ENCODE peak calls at places on chromosome X, in ten cellular contexts. One of them, this sample, is unnamed.
A peak's percentile ranks its signal among the peaks of the same experiment; 100 is the strongest.

GRCh38 chrX:1485033-1485432 is 32.3 kb upstream of the ASMTL start:
- DNase-seq in AG08396: no peak
- DNase-seq in non-pigmented ciliary epithelial cell: no peak
- DNase-seq in CD8-positive, alpha-beta T cell: no peak
- DNase-seq in Calu3: no peak
- DNase-seq in activated gamma-delta T cell treated with Interleukin-2 at 50 U/mL for 16 hours: no peak
- DNase-seq in activated effector memory CD4-positive, alpha-beta T cell treated with anti-CD3 and anti-CD28 coated beads, Interleukin-2, amount 50 U/mL, for 16 hours: no peak
- DNase-seq in activated CD8-positive, alpha-beta memory T cell treated with anti-CD3 and anti-CD28 coated beads, Interleukin-2, amount 50 U/mL, for 4 hours: peak; percentile 1
- DNase-seq in RKO: no peak
- DNase-seq in endodermal cell: no peak
- DNase-seq in this sample: no peak

GRCh38 chrX:146054311-146054710 is 236.7 kb downstream of the SLITRK2 start:
- DNase-seq in AG08396: no peak
- DNase-seq in non-pigmented ciliary epithelial cell: no peak
- DNase-seq in CD8-positive, alpha-beta T cell: no peak
- DNase-seq in Calu3: no peak
- DNase-seq in activated gamma-delta T cell treated with Interleukin-2 at 50 U/mL for 16 hours: no peak
- DNase-seq in activated effector memory CD4-positive, alpha-beta T cell treated with anti-CD3 and anti-CD28 coated beads, Interleukin-2, amount 50 U/mL, for 16 hours: no peak
- DNase-seq in activated CD8-positive, alpha-beta memory T cell treated with anti-CD3 and anti-CD28 coated beads, Interleukin-2, amount 50 U/mL, for 4 hours: no peak
- DNase-seq in RKO: no peak
- DNase-seq in endodermal cell: no peak
- DNase-seq in this sample: no peak

GRCh38 chrX:136047001-136047642 is 61.9 kb downstream of the SLC9A6 start:
- DNase-seq in AG08396: no peak
- DNase-seq in non-pigmented ciliary epithelial cell: no peak
- DNase-seq in CD8-positive, alpha-beta T cell: no peak
- DNase-seq in Calu3: no peak
- DNase-seq in activated gamma-delta T cell treated with Interleukin-2 at 50 U/mL for 16 hours: no peak
- DNase-seq in activated effector memory CD4-positive, alpha-beta T cell treated with anti-CD3 and anti-CD28 coated beads, Interleukin-2, amount 50 U/mL, for 16 hours: no peak
- DNase-seq in activated CD8-positive, alpha-beta memory T cell treated with anti-CD3 and anti-CD28 coated beads, Interleukin-2, amount 50 U/mL, for 4 hours: no peak
- DNase-seq in RKO: no peak
- DNase-seq in endodermal cell: no peak
- DNase-seq in this sample: no peak

GRCh38 chrX:106959897-106960296 is 39.7 kb downstream of the CLDN2 start:
- DNase-seq in AG08396: no peak
- DNase-seq in non-pigmented ciliary epithelial cell: no peak
- DNase-seq in CD8-positive, alpha-beta T cell: no peak
- DNase-seq in Calu3: peak; percentile 17
- DNase-seq in activated gamma-delta T cell treated with Interleukin-2 at 50 U/mL for 16 hours: no peak
- DNase-seq in activated effector memory CD4-positive, alpha-beta T cell treated with anti-CD3 and anti-CD28 coated beads, Interleukin-2, amount 50 U/mL, for 16 hours: no peak
- DNase-seq in activated CD8-positive, alpha-beta memory T cell treated with anti-CD3 and anti-CD28 coated beads, Interleukin-2, amount 50 U/mL, for 4 hours: no peak
- DNase-seq in RKO: peak; percentile 39
- DNase-seq in endodermal cell: peak; percentile 36
- DNase-seq in this sample: no peak

GRCh38 chrX:15619053-15619772 is 18.5 kb upstream of the ACE2 start:
- DNase-seq in AG08396: no peak
- DNase-seq in non-pigmented ciliary epithelial cell: no peak
- DNase-seq in CD8-positive, alpha-beta T cell: no peak
- DNase-seq in Calu3: peak; percentile 72
- DNase-seq in activated gamma-delta T cell treated with Interleukin-2 at 50 U/mL for 16 hours: no peak
- DNase-seq in activated effector memory CD4-positive, alpha-beta T cell treated with anti-CD3 and anti-CD28 coated beads, Interleukin-2, amount 50 U/mL, for 16 hours: no peak
- DNase-seq in activated CD8-positive, alpha-beta memory T cell treated with anti-CD3 and anti-CD28 coated beads, Interleukin-2, amount 50 U/mL, for 4 hours: no peak
- DNase-seq in RKO: peak; percentile 61
- DNase-seq in endodermal cell: no peak
- DNase-seq in this sample: no peak

GRCh38 chrX:1418901-1419544 is 27.1 kb upstream of the SLC25A6 start:
- DNase-seq in AG08396: no peak
- DNase-seq in non-pigmented ciliary epithelial cell: no peak
- DNase-seq in CD8-positive, alpha-beta T cell: no peak
- DNase-seq in Calu3: no peak
- DNase-seq in activated gamma-delta T cell treated with Interleukin-2 at 50 U/mL for 16 hours: no peak
- DNase-seq in activated effector memory CD4-positive, alpha-beta T cell treated with anti-CD3 and anti-CD28 coated beads, Interleukin-2, amount 50 U/mL, for 16 hours: peak; percentile 61
- DNase-seq in activated CD8-positive, alpha-beta memory T cell treated with anti-CD3 and anti-CD28 coated beads, Interleukin-2, amount 50 U/mL, for 4 hours: peak; percentile 13
- DNase-seq in RKO: no peak
- DNase-seq in endodermal cell: no peak
- DNase-seq in this sample: no peak

GRCh38 chrX:71671938-71672337 is 4.6 kb downstream of the LOC101059915 start:
- DNase-seq in AG08396: no peak
- DNase-seq in non-pigmented ciliary epithelial cell: no peak
- DNase-seq in CD8-positive, alpha-beta T cell: no peak
- DNase-seq in Calu3: no peak
- DNase-seq in activated gamma-delta T cell treated with Interleukin-2 at 50 U/mL for 16 hours: no peak
- DNase-seq in activated effector memory CD4-positive, alpha-beta T cell treated with anti-CD3 and anti-CD28 coated beads, Interleukin-2, amount 50 U/mL, for 16 hours: no peak
- DNase-seq in activated CD8-positive, alpha-beta memory T cell treated with anti-CD3 and anti-CD28 coated beads, Interleukin-2, amount 50 U/mL, for 4 hours: no peak
- DNase-seq in RKO: no peak
- DNase-seq in endodermal cell: no peak
- DNase-seq in this sample: no peak

GRCh38 chrX:973010-973409 is 239.4 kb downstream of the CRLF2 start:
- DNase-seq in AG08396: no peak
- DNase-seq in non-pigmented ciliary epithelial cell: no peak
- DNase-seq in CD8-positive, alpha-beta T cell: no peak
- DNase-seq in Calu3: no peak
- DNase-seq in activated gamma-delta T cell treated with Interleukin-2 at 50 U/mL for 16 hours: no peak
- DNase-seq in activated effector memory CD4-positive, alpha-beta T cell treated with anti-CD3 and anti-CD28 coated beads, Interleukin-2, amount 50 U/mL, for 16 hours: no peak
- DNase-seq in activated CD8-positive, alpha-beta memory T cell treated with anti-CD3 and anti-CD28 coated beads, Interleukin-2, amount 50 U/mL, for 4 hours: no peak
- DNase-seq in RKO: no peak
- DNase-seq in endodermal cell: no peak
- DNase-seq in this sample: no peak

GRCh38 chrX:18890724-18891560 is 93.0 kb downstream of the PHKA2 start:
- DNase-seq in AG08396: no peak
- DNase-seq in non-pigmented ciliary epithelial cell: no peak
- DNase-seq in CD8-positive, alpha-beta T cell: no peak
- DNase-seq in Calu3: no peak
- DNase-seq in activated gamma-delta T cell treated with Interleukin-2 at 50 U/mL for 16 hours: no peak
- DNase-seq in activated effector memory CD4-positive, alpha-beta T cell treated with anti-CD3 and anti-CD28 coated beads, Interleukin-2, amount 50 U/mL, for 16 hours: no peak
- DNase-seq in activated CD8-positive, alpha-beta memory T cell treated with anti-CD3 and anti-CD28 coated beads, Interleukin-2, amount 50 U/mL, for 4 hours: no peak
- DNase-seq in RKO: no peak
- DNase-seq in endodermal cell: no peak
- DNase-seq in this sample: no peak

GRCh38 chrX:68238568-68238967 is 194.7 kb downstream of the OPHN1 start:
- DNase-seq in AG08396: no peak
- DNase-seq in non-pigmented ciliary epithelial cell: no peak
- DNase-seq in CD8-positive, alpha-beta T cell: no peak
- DNase-seq in Calu3: peak; percentile 39
- DNase-seq in activated gamma-delta T cell treated with Interleukin-2 at 50 U/mL for 16 hours: no peak
- DNase-seq in activated effector memory CD4-positive, alpha-beta T cell treated with anti-CD3 and anti-CD28 coated beads, Interleukin-2, amount 50 U/mL, for 16 hours: no peak
- DNase-seq in activated CD8-positive, alpha-beta memory T cell treated with anti-CD3 and anti-CD28 coated beads, Interleukin-2, amount 50 U/mL, for 4 hours: no peak
- DNase-seq in RKO: no peak
- DNase-seq in endodermal cell: peak; percentile 79
- DNase-seq in this sample: no peak

GRCh38 chrX:120664081-120664480 is 34.2 kb upstream of the C1GALT1C1 start:
- DNase-seq in AG08396: no peak
- DNase-seq in non-pigmented ciliary epithelial cell: no peak
- DNase-seq in CD8-positive, alpha-beta T cell: no peak
- DNase-seq in Calu3: no peak
- DNase-seq in activated gamma-delta T cell treated with Interleukin-2 at 50 U/mL for 16 hours: no peak
- DNase-seq in activated effector memory CD4-positive, alpha-beta T cell treated with anti-CD3 and anti-CD28 coated beads, Interleukin-2, amount 50 U/mL, for 16 hours: no peak
- DNase-seq in activated CD8-positive, alpha-beta memory T cell treated with anti-CD3 and anti-CD28 coated beads, Interleukin-2, amount 50 U/mL, for 4 hours: no peak
- DNase-seq in RKO: peak; percentile 42
- DNase-seq in endodermal cell: no peak
- DNase-seq in this sample: no peak

GRCh38 chrX:23788946-23789345 is 6.0 kb downstream of the SAT1 start:
- DNase-seq in AG08396: no peak
- DNase-seq in non-pigmented ciliary epithelial cell: no peak
- DNase-seq in CD8-positive, alpha-beta T cell: no peak
- DNase-seq in Calu3: no peak
- DNase-seq in activated gamma-delta T cell treated with Interleukin-2 at 50 U/mL for 16 hours: no peak
- DNase-seq in activated effector memory CD4-positive, alpha-beta T cell treated with anti-CD3 and anti-CD28 coated beads, Interleukin-2, amount 50 U/mL, for 16 hours: no peak
- DNase-seq in activated CD8-positive, alpha-beta memory T cell treated with anti-CD3 and anti-CD28 coated beads, Interleukin-2, amount 50 U/mL, for 4 hours: no peak
- DNase-seq in RKO: no peak
- DNase-seq in endodermal cell: no peak
- DNase-seq in this sample: no peak

GRCh38 chrX:7100022-7100421 is 47.5 kb upstream of the STS start:
- DNase-seq in AG08396: no peak
- DNase-seq in non-pigmented ciliary epithelial cell: no peak
- DNase-seq in CD8-positive, alpha-beta T cell: no peak
- DNase-seq in Calu3: no peak
- DNase-seq in activated gamma-delta T cell treated with Interleukin-2 at 50 U/mL for 16 hours: no peak
- DNase-seq in activated effector memory CD4-positive, alpha-beta T cell treated with anti-CD3 and anti-CD28 coated beads, Interleukin-2, amount 50 U/mL, for 16 hours: no peak
- DNase-seq in activated CD8-positive, alpha-beta memory T cell treated with anti-CD3 and anti-CD28 coated beads, Interleukin-2, amount 50 U/mL, for 4 hours: no peak
- DNase-seq in RKO: no peak
- DNase-seq in endodermal cell: no peak
- DNase-seq in this sample: no peak

GRCh38 chrX:129653985-129654651 is 638 bp downstream of the APLN start:
- DNase-seq in AG08396: peak; percentile 36
- DNase-seq in non-pigmented ciliary epithelial cell: no peak
- DNase-seq in CD8-positive, alpha-beta T cell: no peak
- DNase-seq in Calu3: peak; percentile 24
- DNase-seq in activated gamma-delta T cell treated with Interleukin-2 at 50 U/mL for 16 hours: no peak
- DNase-seq in activated effector memory CD4-positive, alpha-beta T cell treated with anti-CD3 and anti-CD28 coated beads, Interleukin-2, amount 50 U/mL, for 16 hours: peak; percentile 66
- DNase-seq in activated CD8-positive, alpha-beta memory T cell treated with anti-CD3 and anti-CD28 coated beads, Interleukin-2, amount 50 U/mL, for 4 hours: no peak
- DNase-seq in RKO: peak; percentile 21
- DNase-seq in endodermal cell: peak; percentile 76
- DNase-seq in this sample: no peak

GRCh38 chrX:120514236-120514635 is 45.1 kb upstream of the LAMP2 start:
- DNase-seq in AG08396: peak; percentile 5
- DNase-seq in non-pigmented ciliary epithelial cell: no peak
- DNase-seq in CD8-positive, alpha-beta T cell: no peak
- DNase-seq in Calu3: peak; percentile 8
- DNase-seq in activated gamma-delta T cell treated with Interleukin-2 at 50 U/mL for 16 hours: no peak
- DNase-seq in activated effector memory CD4-positive, alpha-beta T cell treated with anti-CD3 and anti-CD28 coated beads, Interleukin-2, amount 50 U/mL, for 16 hours: no peak
- DNase-seq in activated CD8-positive, alpha-beta memory T cell treated with anti-CD3 and anti-CD28 coated beads, Interleukin-2, amount 50 U/mL, for 4 hours: no peak
- DNase-seq in RKO: peak; percentile 66
- DNase-seq in endodermal cell: peak; percentile 42
- DNase-seq in this sample: no peak

GRCh38 chrX:110210417-110211139 is 107.3 kb downstream of the AMMECR1 start:
- DNase-seq in AG08396: peak; percentile 14
- DNase-seq in non-pigmented ciliary epithelial cell: peak; percentile 37
- DNase-seq in CD8-positive, alpha-beta T cell: no peak
- DNase-seq in Calu3: no peak
- DNase-seq in activated gamma-delta T cell treated with Interleukin-2 at 50 U/mL for 16 hours: no peak
- DNase-seq in activated effector memory CD4-positive, alpha-beta T cell treated with anti-CD3 and anti-CD28 coated beads, Interleukin-2, amount 50 U/mL, for 16 hours: no peak
- DNase-seq in activated CD8-positive, alpha-beta memory T cell treated with anti-CD3 and anti-CD28 coated beads, Interleukin-2, amount 50 U/mL, for 4 hours: no peak
- DNase-seq in RKO: no peak
- DNase-seq in endodermal cell: no peak
- DNase-seq in this sample: no peak

GRCh38 chrX:54921427-54922021 is 900 bp downstream of the TRO start:
- DNase-seq in AG08396: peak; percentile 81
- DNase-seq in non-pigmented ciliary epithelial cell: peak; percentile 31
- DNase-seq in CD8-positive, alpha-beta T cell: no peak
- DNase-seq in Calu3: no peak
- DNase-seq in activated gamma-delta T cell treated with Interleukin-2 at 50 U/mL for 16 hours: peak; percentile 42
- DNase-seq in activated effector memory CD4-positive, alpha-beta T cell treated with anti-CD3 and anti-CD28 coated beads, Interleukin-2, amount 50 U/mL, for 16 hours: peak; percentile 76
- DNase-seq in activated CD8-positive, alpha-beta memory T cell treated with anti-CD3 and anti-CD28 coated beads, Interleukin-2, amount 50 U/mL, for 4 hours: peak; percentile 48
- DNase-seq in RKO: no peak
- DNase-seq in endodermal cell: peak; percentile 91
- DNase-seq in this sample: no peak

GRCh38 chrX:10972731-10973130 is 138.4 kb upstream of the HCCS start:
- DNase-seq in AG08396: no peak
- DNase-seq in non-pigmented ciliary epithelial cell: no peak
- DNase-seq in CD8-positive, alpha-beta T cell: no peak
- DNase-seq in Calu3: no peak
- DNase-seq in activated gamma-delta T cell treated with Interleukin-2 at 50 U/mL for 16 hours: no peak
- DNase-seq in activated effector memory CD4-positive, alpha-beta T cell treated with anti-CD3 and anti-CD28 coated beads, Interleukin-2, amount 50 U/mL, for 16 hours: no peak
- DNase-seq in activated CD8-positive, alpha-beta memory T cell treated with anti-CD3 and anti-CD28 coated beads, Interleukin-2, amount 50 U/mL, for 4 hours: no peak
- DNase-seq in RKO: no peak
- DNase-seq in endodermal cell: no peak
- DNase-seq in this sample: no peak

GRCh38 chrX:100410901-100411801 is 1.1 kb upstream of the PCDH19 start:
- DNase-seq in AG08396: no peak
- DNase-seq in non-pigmented ciliary epithelial cell: no peak
- DNase-seq in CD8-positive, alpha-beta T cell: no peak
- DNase-seq in Calu3: no peak
- DNase-seq in activated gamma-delta T cell treated with Interleukin-2 at 50 U/mL for 16 hours: no peak
- DNase-seq in activated effector memory CD4-positive, alpha-beta T cell treated with anti-CD3 and anti-CD28 coated beads, Interleukin-2, amount 50 U/mL, for 16 hours: no peak
- DNase-seq in activated CD8-positive, alpha-beta memory T cell treated with anti-CD3 and anti-CD28 coated beads, Interleukin-2, amount 50 U/mL, for 4 hours: no peak
- DNase-seq in RKO: no peak
- DNase-seq in endodermal cell: peak; percentile 62
- DNase-seq in this sample: no peak

GRCh38 chrX:39688576-39689373 is 409.0 kb downstream of the BCOR start:
- DNase-seq in AG08396: peak; percentile 64
- DNase-seq in non-pigmented ciliary epithelial cell: no peak
- DNase-seq in CD8-positive, alpha-beta T cell: no peak
- DNase-seq in Calu3: peak; percentile 56
- DNase-seq in activated gamma-delta T cell treated with Interleukin-2 at 50 U/mL for 16 hours: no peak
- DNase-seq in activated effector memory CD4-positive, alpha-beta T cell treated with anti-CD3 and anti-CD28 coated beads, Interleukin-2, amount 50 U/mL, for 16 hours: peak; percentile 66
- DNase-seq in activated CD8-positive, alpha-beta memory T cell treated with anti-CD3 and anti-CD28 coated beads, Interleukin-2, amount 50 U/mL, for 4 hours: no peak
- DNase-seq in RKO: peak; percentile 17
- DNase-seq in endodermal cell: peak; percentile 92
- DNase-seq in this sample: no peak

GRCh38 chrX:10048076-10048475 is 80.9 kb downstream of the CLDN34 start:
- DNase-seq in AG08396: no peak
- DNase-seq in non-pigmented ciliary epithelial cell: no peak
- DNase-seq in CD8-positive, alpha-beta T cell: no peak
- DNase-seq in Calu3: no peak
- DNase-seq in activated gamma-delta T cell treated with Interleukin-2 at 50 U/mL for 16 hours: no peak
- DNase-seq in activated effector memory CD4-positive, alpha-beta T cell treated with anti-CD3 and anti-CD28 coated beads, Interleukin-2, amount 50 U/mL, for 16 hours: no peak
- DNase-seq in activated CD8-positive, alpha-beta memory T cell treated with anti-CD3 and anti-CD28 coated beads, Interleukin-2, amount 50 U/mL, for 4 hours: no peak
- DNase-seq in RKO: no peak
- DNase-seq in endodermal cell: peak; percentile 64
- DNase-seq in this sample: no peak

GRCh38 chrX:139204903-139205667 is 325.5 kb upstream of the F9 start:
- DNase-seq in AG08396: peak; percentile 29
- DNase-seq in non-pigmented ciliary epithelial cell: no peak
- DNase-seq in CD8-positive, alpha-beta T cell: no peak
- DNase-seq in Calu3: peak; percentile 6
- DNase-seq in activated gamma-delta T cell treated with Interleukin-2 at 50 U/mL for 16 hours: no peak
- DNase-seq in activated effector memory CD4-positive, alpha-beta T cell treated with anti-CD3 and anti-CD28 coated beads, Interleukin-2, amount 50 U/mL, for 16 hours: no peak
- DNase-seq in activated CD8-positive, alpha-beta memory T cell treated with anti-CD3 and anti-CD28 coated beads, Interleukin-2, amount 50 U/mL, for 4 hours: no peak
- DNase-seq in RKO: no peak
- DNase-seq in endodermal cell: peak; percentile 87
- DNase-seq in this sample: no peak

GRCh38 chrX:78624884-78625283 is 34.2 kb downstream of the RTL3 start:
- DNase-seq in AG08396: no peak
- DNase-seq in non-pigmented ciliary epithelial cell: no peak
- DNase-seq in CD8-positive, alpha-beta T cell: no peak
- DNase-seq in Calu3: no peak
- DNase-seq in activated gamma-delta T cell treated with Interleukin-2 at 50 U/mL for 16 hours: no peak
- DNase-seq in activated effector memory CD4-positive, alpha-beta T cell treated with anti-CD3 and anti-CD28 coated beads, Interleukin-2, amount 50 U/mL, for 16 hours: no peak
- DNase-seq in activated CD8-positive, alpha-beta memory T cell treated with anti-CD3 and anti-CD28 coated beads, Interleukin-2, amount 50 U/mL, for 4 hours: no peak
- DNase-seq in RKO: no peak
- DNase-seq in endodermal cell: no peak
- DNase-seq in this sample: no peak

GRCh38 chrX:25527596-25527995 is 511.8 kb upstream of the ARX start:
- DNase-seq in AG08396: no peak
- DNase-seq in non-pigmented ciliary epithelial cell: no peak
- DNase-seq in CD8-positive, alpha-beta T cell: no peak
- DNase-seq in Calu3: no peak
- DNase-seq in activated gamma-delta T cell treated with Interleukin-2 at 50 U/mL for 16 hours: no peak
- DNase-seq in activated effector memory CD4-positive, alpha-beta T cell treated with anti-CD3 and anti-CD28 coated beads, Interleukin-2, amount 50 U/mL, for 16 hours: no peak
- DNase-seq in activated CD8-positive, alpha-beta memory T cell treated with anti-CD3 and anti-CD28 coated beads, Interleukin-2, amount 50 U/mL, for 4 hours: no peak
- DNase-seq in RKO: no peak
- DNase-seq in endodermal cell: no peak
- DNase-seq in this sample: no peak

GRCh38 chrX:386239-386767 is 404 bp downstream of the PPP2R3B start:
- DNase-seq in AG08396: no peak
- DNase-seq in non-pigmented ciliary epithelial cell: no peak
- DNase-seq in CD8-positive, alpha-beta T cell: no peak
- DNase-seq in Calu3: no peak
- DNase-seq in activated gamma-delta T cell treated with Interleukin-2 at 50 U/mL for 16 hours: peak; percentile 15
- DNase-seq in activated effector memory CD4-positive, alpha-beta T cell treated with anti-CD3 and anti-CD28 coated beads, Interleukin-2, amount 50 U/mL, for 16 hours: peak; percentile 79
- DNase-seq in activated CD8-positive, alpha-beta memory T cell treated with anti-CD3 and anti-CD28 coated beads, Interleukin-2, amount 50 U/mL, for 4 hours: peak; percentile 38
- DNase-seq in RKO: no peak
- DNase-seq in endodermal cell: peak; percentile 67
- DNase-seq in this sample: no peak

GRCh38 chrX:84175943-84176342 is 12.1 kb downstream of the RPS6KA6 start:
- DNase-seq in AG08396: no peak
- DNase-seq in non-pigmented ciliary epithelial cell: no peak
- DNase-seq in CD8-positive, alpha-beta T cell: no peak
- DNase-seq in Calu3: no peak
- DNase-seq in activated gamma-delta T cell treated with Interleukin-2 at 50 U/mL for 16 hours: no peak
- DNase-seq in activated effector memory CD4-positive, alpha-beta T cell treated with anti-CD3 and anti-CD28 coated beads, Interleukin-2, amount 50 U/mL, for 16 hours: no peak
- DNase-seq in activated CD8-positive, alpha-beta memory T cell treated with anti-CD3 and anti-CD28 coated beads, Interleukin-2, amount 50 U/mL, for 4 hours: no peak
- DNase-seq in RKO: no peak
- DNase-seq in endodermal cell: no peak
- DNase-seq in this sample: no peak

GRCh38 chrX:134186362-134187121 is 50.4 kb upstream of the CCDC160 start:
- DNase-seq in AG08396: no peak
- DNase-seq in non-pigmented ciliary epithelial cell: no peak
- DNase-seq in CD8-positive, alpha-beta T cell: no peak
- DNase-seq in Calu3: no peak
- DNase-seq in activated gamma-delta T cell treated with Interleukin-2 at 50 U/mL for 16 hours: peak; percentile 34
- DNase-seq in activated effector memory CD4-positive, alpha-beta T cell treated with anti-CD3 and anti-CD28 coated beads, Interleukin-2, amount 50 U/mL, for 16 hours: peak; percentile 74
- DNase-seq in activated CD8-positive, alpha-beta memory T cell treated with anti-CD3 and anti-CD28 coated beads, Interleukin-2, amount 50 U/mL, for 4 hours: peak; percentile 52
- DNase-seq in RKO: no peak
- DNase-seq in endodermal cell: no peak
- DNase-seq in this sample: peak; percentile 25

GRCh38 chrX:41602946-41603345 is 85.8 kb upstream of the GPR34 start:
- DNase-seq in AG08396: no peak
- DNase-seq in non-pigmented ciliary epithelial cell: no peak
- DNase-seq in CD8-positive, alpha-beta T cell: no peak
- DNase-seq in Calu3: no peak
- DNase-seq in activated gamma-delta T cell treated with Interleukin-2 at 50 U/mL for 16 hours: no peak
- DNase-seq in activated effector memory CD4-positive, alpha-beta T cell treated with anti-CD3 and anti-CD28 coated beads, Interleukin-2, amount 50 U/mL, for 16 hours: no peak
- DNase-seq in activated CD8-positive, alpha-beta memory T cell treated with anti-CD3 and anti-CD28 coated beads, Interleukin-2, amount 50 U/mL, for 4 hours: no peak
- DNase-seq in RKO: no peak
- DNase-seq in endodermal cell: no peak
- DNase-seq in this sample: no peak

This sample was measured in GM19239.